ENCODE peak calls at places on chromosomes 12 and 14, in six cellular contexts. G, B, F, E, T and R are unnamed samples.
A peak's percentile ranks its signal among the peaks of the same experiment; 100 is the strongest.

GRCh38 chr12:20442322-20442721 is 74.0 kb downstream of the PDE3A start:
- DNase-seq in G (no peak), B (no peak), F (no peak), E (no peak), T (no peak), R (no peak)

GRCh38 chr12:120909633-120910318 is 5.6 kb upstream of the SPPL3 start:
- DNase-seq in G (no peak), B (no peak), F (no peak), E (no peak), T (no peak), R (no peak)

GRCh38 chr12:53096761-53097160 is 706 bp upstream of the IGFBP6 start:
- DNase-seq in G (no peak), B (peak; percentile 42), F (no peak), E (no peak), T (peak; percentile 21), R (no peak)

GRCh38 chr12:98162906-98163678 is 352.3 kb upstream of the TMPO start:
- DNase-seq in G (no peak), B (peak; percentile 47), F (peak; percentile 27), E (no peak), T (no peak), R (no peak)

GRCh38 chr12:92696240-92696639 is 6.5 kb upstream of the PLEKHG7 start:
- DNase-seq in G (peak; percentile 84), B (no peak), F (no peak), E (no peak), T (no peak), R (no peak)

GRCh38 chr14:104442107-104442551 is 137.4 kb upstream of the C14orf180 start:
- DNase-seq in G (no peak), B (no peak), F (no peak), E (peak; percentile 26), T (no peak), R (peak; percentile 3)

GRCh38 chr12:71460850-71461609 is 21.4 kb downstream of the LGR5 start:
- DNase-seq in G (no peak), B (no peak), F (no peak), E (no peak), T (no peak), R (no peak)

GRCh38 chr14:83425138-83425537 is 1891.5 kb upstream of the SEL1L start:
- DNase-seq in G (peak; percentile 32), B (no peak), F (no peak), E (no peak), T (no peak), R (no peak)

GRCh38 chr14:96053600-96054381 is 14.6 kb downstream of the C14orf132 start:
- DNase-seq in G (peak; percentile 97), B (no peak), F (no peak), E (no peak), T (no peak), R (no peak)

GRCh38 chr12:81596558-81596957 is 162.6 kb downstream of the PPFIA2 start:
- DNase-seq in G (no peak), B (no peak), F (no peak), E (no peak), T (no peak), R (no peak)

GRCh38 chr12:51907083-51907863 is at the start of gene ACVRL1:
- DNase-seq in G (peak; percentile 17), B (peak; percentile 38), F (no peak), E (no peak), T (no peak), R (no peak)

GRCh38 chr12:108547633-108548172 is 13.3 kb downstream of the SART3 start:
- DNase-seq in G (no peak), B (no peak), F (no peak), E (no peak), T (no peak), R (no peak)

GRCh38 chr14:61841145-61841544 is 78.9 kb downstream of the SNAPC1 start:
- DNase-seq in G (peak; percentile 27), B (no peak), F (no peak), E (no peak), T (no peak), R (peak; percentile 11)

GRCh38 chr12:39990122-39991101 is 115.5 kb downstream of the SLC2A13 start:
- DNase-seq in G (peak; percentile 57), B (peak; percentile 22), F (no peak), E (peak; percentile 63), T (peak; percentile 71), R (peak; percentile 76)

GRCh38 chr12:79692860-79693605 is 2.3 kb upstream of the PAWR start:
- DNase-seq in G (peak; percentile 56), B (no peak), F (no peak), E (no peak), T (no peak), R (no peak)

GRCh38 chr14:76848879-76849278 is 22.7 kb downstream of the LRRC74A start:
- DNase-seq in G (no peak), B (no peak), F (no peak), E (no peak), T (no peak), R (no peak)

GRCh38 chr12:47808574-47809380 is 10.9 kb downstream of the HDAC7 start:
- DNase-seq in G (no peak), B (peak; percentile 20), F (no peak), E (peak; percentile 62), T (no peak), R (no peak)

GRCh38 chr12:130838951-130839769 is at the start of gene STX2:
- DNase-seq in G (peak; percentile 80), B (peak; percentile 93), F (peak; percentile 86), E (peak; percentile 91), T (peak; percentile 88), R (peak; percentile 72)

GRCh38 chr12:15858348-15858747 is 23.8 kb upstream of the STRAP start:
- DNase-seq in G (no peak), B (peak; percentile 20), F (no peak), E (no peak), T (no peak), R (no peak)

GRCh38 chr14:75982724-75983358 is 1.0 kb upstream of the TGFB3 start:
- DNase-seq in G (peak; percentile 80), B (no peak), F (no peak), E (no peak), T (no peak), R (no peak)

GRCh38 chr12:67355428-67356385 is 86.5 kb downstream of the CAND1 start:
- DNase-seq in G (peak; percentile 76), B (peak; percentile 79), F (peak; percentile 51), E (no peak), T (no peak), R (peak; percentile 23)

GRCh38 chr12:127149226-127149964 is 1117.6 kb upstream of the TMEM132C start:
- DNase-seq in G (peak; percentile 8), B (no peak), F (no peak), E (no peak), T (no peak), R (no peak)

GRCh38 chr12:1829306-1829900 is 9.0 kb downstream of the LRTM2 start:
- DNase-seq in G (no peak), B (no peak), F (no peak), E (no peak), T (no peak), R (no peak)

GRCh38 chr14:21025374-21026151 is 702 bp upstream of the NDRG2 start:
- DNase-seq in G (no peak), B (peak; percentile 58), F (peak; percentile 31), E (no peak), T (peak; percentile 35), R (no peak)

GRCh38 chr14:39977198-39977597 is 545.0 kb upstream of the FBXO33 start:
- DNase-seq in G (no peak), B (no peak), F (no peak), E (no peak), T (no peak), R (no peak)

DNA sequence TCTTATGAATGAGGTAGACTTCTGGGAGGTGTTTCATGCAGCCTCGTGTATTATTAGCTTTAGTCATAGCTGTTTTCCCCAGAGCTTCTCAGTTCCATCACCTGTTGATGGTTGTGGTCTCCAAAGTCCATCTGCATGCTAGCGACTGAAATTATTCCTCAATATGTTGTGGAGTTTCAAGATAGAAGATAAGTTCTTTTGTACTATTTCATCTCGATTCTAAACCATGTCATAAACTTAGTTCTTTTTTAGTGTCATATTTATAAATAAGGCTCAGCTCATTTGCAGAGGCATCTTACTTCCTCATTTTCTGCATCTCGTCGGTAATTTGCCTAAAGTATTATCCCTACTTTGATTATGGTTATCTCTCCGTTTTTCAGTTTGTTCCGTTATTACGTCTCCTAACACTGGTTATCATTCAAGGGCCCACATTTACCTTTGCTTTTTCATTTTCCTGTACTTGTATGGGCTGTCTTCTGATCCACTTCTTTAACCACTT is 119.1 kb downstream of the ITPR2 start:
- DNase-seq in G (no peak), B (no peak), F (no peak), E (no peak), T (no peak), R (no peak)
- H3K4me3 ChIP-seq in G (no peak overlapping the region), B (no peak overlapping the region), F (no peak overlapping the region), E (no peak overlapping the region), T (no peak overlapping the region), R (no peak overlapping the region)

GRCh38 chr14:94054936-94055335 is 26.1 kb downstream of the DDX24 start:
- DNase-seq in G (no peak), B (no peak), F (no peak), E (no peak), T (no peak), R (no peak)
- H3K36me3 ChIP-seq in G (peaks cover 23% of the 10 kb centered on the region), B (no peaks in the 10 kb centered on the region), F (peaks cover 98% of the 10 kb centered on the region), E (peaks cover 92% of the 10 kb centered on the region), T (peaks cover 82% of the 10 kb centered on the region), R (peaks cover 94% of the 10 kb centered on the region)

GRCh38 chr12:46514886-46515285 is 142.3 kb upstream of the SLC38A2 start:
- DNase-seq in G (no peak), B (no peak), F (no peak), E (no peak), T (no peak), R (no peak)
- H3K4me3 ChIP-seq in G (no peak overlapping the region), B (no peak overlapping the region), F (no peak overlapping the region), E (no peak overlapping the region), T (no peak overlapping the region), R (no peak overlapping the region)

GRCh38 chr14:50813544-50813863 is 17.5 kb downstream of the NIN start:
- DNase-seq in G (no peak), B (no peak), F (no peak), E (no peak), T (no peak), R (no peak)
- H3K36me3 ChIP-seq in G (no peaks in the 10 kb centered on the region), B (peaks cover 6% of the 10 kb centered on the region), F (peaks cover 70% of the 10 kb centered on the region), E (no peaks in the 10 kb centered on the region), T (no peaks in the 10 kb centered on the region), R (peaks cover 3% of the 10 kb centered on the region)

GRCh38 chr12:27478949-27479348 is 32.4 kb downstream of the SMCO2 start:
- DNase-seq in G (no peak), B (no peak), F (no peak), E (no peak), T (no peak), R (no peak)

GRCh38 chr12:27477049-27477448 is 30.5 kb downstream of the SMCO2 start:
- DNase-seq in G (no peak), B (no peak), F (no peak), E (no peak), T (no peak), R (no peak)

GRCh38 chr12:27472604-27473003 is 26.1 kb downstream of the SMCO2 start:
- DNase-seq in G (no peak), B (no peak), F (no peak), E (no peak), T (no peak), R (no peak)

GRCh38 chr12:27469161-27469560 is 22.6 kb downstream of the SMCO2 start:
- DNase-seq in G (no peak), B (no peak), F (no peak), E (no peak), T (no peak), R (no peak)

GRCh38 chr12:27474344-27474743 is 27.8 kb downstream of the SMCO2 start:
- DNase-seq in G (peak; percentile 75), B (no peak), F (no peak), E (no peak), T (no peak), R (no peak)
- H3K4me3 ChIP-seq in G (no peak overlapping the region), B (no peak overlapping the region), F (no peak overlapping the region), E (no peak overlapping the region), T (no peak overlapping the region), R (no peak overlapping the region)

GRCh38 chr14:88611878-88612277 is 49.0 kb downstream of the ZC3H14 start:
- DNase-seq in G (no peak), B (no peak), F (no peak), E (no peak), T (no peak), R (no peak)
- H3K36me3 ChIP-seq in G (peaks cover 11% of the 10 kb centered on the region), B (peaks cover 39% of the 10 kb centered on the region), F (peaks cover 100% of the 10 kb centered on the region), E (peaks cover 32% of the 10 kb centered on the region), T (peaks cover 30% of the 10 kb centered on the region), R (peaks cover 58% of the 10 kb centered on the region)